ENCODE peak calls at places on chromosomes 4 and X, in four cellular contexts. C is GM12878, X is K562, K is H1. N is an unnamed sample. For H3K4me1, the result is how much of the 10 kb centered on the place peaks cover.

GRCh38 chr4:75985116-75985515 is 5.6 kb downstream of the SDAD1 start:
- DNase-seq in C (no peak), X (no peak), K (no peak), N (peak)

GRCh38 chr4:109435635-109436034 is 2.0 kb downstream of the SEC24B start:
- DNase-seq in C (no peak), X (no peak), K (no peak), N (no peak)

GRCh38 chr4:106494066-106494465 is 125.5 kb upstream of the GIMD1 start:
- DNase-seq in C (no peak), X (no peak), K (no peak), N (peak)

GRCh38 chrX:153395613-153396319 is 5.4 kb downstream of the PNMA6E start:
- DNase-seq in C (no peak), X (no peak), K (no peak), N (no peak)

GRCh38 chr4:126738926-126739325 is 893.8 kb upstream of the INTU start:
- DNase-seq in C (no peak), X (no peak), K (no peak), N (peak)

GRCh38 chrX:37423864-37424569 is 74.9 kb downstream of the PRRG1 start:
- DNase-seq in C (no peak), X (no peak), K (no peak), N (peak)

GRCh38 chr4:41400296-41400695 is 137.7 kb upstream of the LIMCH1 start:
- DNase-seq in C (no peak), X (no peak), K (no peak), N (no peak)

GRCh38 chr4:165440415-165440882 is 61.6 kb downstream of the CPE start:
- DNase-seq in C (no peak), X (no peak), K (no peak), N (peak)

GRCh38 chr4:80461412-80461811 is 125.9 kb downstream of the CFAP299 start:
- DNase-seq in C (no peak), X (no peak), K (no peak), N (no peak)

GRCh38 chr4:105808459-105809041 is 86.7 kb upstream of the NPNT start:
- DNase-seq in C (no peak), X (peak), K (no peak), N (peak)

GRCh38 chr4:175330236-175330635 is 412.1 kb downstream of the ADAM29 start:
- DNase-seq in C (no peak), X (no peak), K (no peak), N (peak)

GRCh38 chrX:12615061-12615460 is 176.2 kb upstream of the PRPS2 start:
- DNase-seq in C (no peak), X (no peak), K (no peak), N (no peak)

GRCh38 chrX:16578218-16578617 is 71.7 kb upstream of the S100G start:
- DNase-seq in C (no peak), X (no peak), K (no peak), N (peak)

GRCh38 chrX:50067435-50068292 is 133.1 kb downstream of the AKAP4 start:
- DNase-seq in C (no peak), X (no peak), K (peak), N (peak)

GRCh38 chrX:17464196-17464595 is 89.2 kb downstream of the NHS start:
- DNase-seq in C (no peak), X (no peak), K (no peak), N (peak)

GRCh38 chr4:8046925-8047541 is 107.4 kb upstream of the AFAP1 start:
- DNase-seq in C (no peak), X (no peak), K (no peak), N (no peak)

GRCh38 chr4:69830529-69831269 is 29.2 kb downstream of the SULT1E1 start:
- DNase-seq in C (no peak), X (no peak), K (no peak), N (no peak)

GRCh38 chr4:80989921-80990544 is 40.5 kb upstream of the BMP3 start:
- DNase-seq in C (peak), X (peak), K (peak), N (peak)

GRCh38 chr4:680931-681645 is 6.7 kb downstream of the MYL5 start:
- DNase-seq in C (no peak), X (peak), K (peak), N (no peak)

GRCh38 chr4:118313098-118313497 is 39.7 kb downstream of the PRSS12 start:
- DNase-seq in C (no peak), X (peak), K (no peak), N (peak)

GRCh38 chr4:56215901-56216300 is 171.4 kb downstream of the AASDH start:
- DNase-seq in C (no peak), X (no peak), K (no peak), N (peak)

GRCh38 chr4:159400782-159401712 is 298.2 kb downstream of the RAPGEF2 start:
- DNase-seq in C (no peak), X (no peak), K (no peak), N (peak)

GRCh38 chr4:3615386-3616286 is 83.4 kb upstream of the LRPAP1 start:
- DNase-seq in C (no peak), X (no peak), K (no peak), N (no peak)

GRCh38 chrX:112614640-112615039 is 65.1 kb downstream of the LHFPL1 start:
- DNase-seq in C (no peak), X (no peak), K (no peak), N (peak)

GRCh38 chr4:61440306-61440705 is 240.2 kb downstream of the ADGRL3 start:
- DNase-seq in C (no peak), X (no peak), K (no peak), N (no peak)

GRCh38 chrX:139204903-139205667 is 325.5 kb upstream of the F9 start:
- DNase-seq in C (no peak), X (peak), K (peak), N (no peak)
- H3K4me3 ChIP-seq in C (no peak), X (peak), K (peak), N (no peak)

GRCh38 chr4:183987987-183988392 is 82.9 kb downstream of the STOX2 start:
- DNase-seq in C (no peak), X (peak), K (no peak), N (peak)
- TF ChIP-seq CHD1 in C (no peak), X (no peak), K (no peak), N (no peak)

GRCh38 chrX:14942341-14942740 is 69.1 kb downstream of the MOSPD2 start:
- DNase-seq in C (no peak), X (no peak), K (no peak), N (no peak)
- H3K4me1 ChIP-seq in C (under half), X (under half), K (under half), N (under half)

GRCh38 chr4:150582881-150583286 is 933 bp downstream of the MAB21L2 start:
- DNase-seq in C (no peak), X (no peak), K (peak), N (peak)
- H3K4me3 ChIP-seq in C (no peak), X (no peak), K (peak), N (peak)

GRCh38 chr4:23929248-23929647 is 39.4 kb upstream of the PPARGC1A start:
- DNase-seq in C (no peak), X (no peak), K (no peak), N (no peak)

GRCh38 chr4:23932935-23933334 is 43.1 kb upstream of the PPARGC1A start:
- DNase-seq in C (no peak), X (no peak), K (no peak), N (peak)

GRCh38 chr4:23931489-23931830 is 41.6 kb upstream of the PPARGC1A start:
- DNase-seq in C (no peak), X (no peak), K (no peak), N (no peak)

GRCh38 chr4:23932186-23932585 is 42.3 kb upstream of the PPARGC1A start:
- DNase-seq in C (no peak), X (no peak), K (no peak), N (no peak)

DNA sequence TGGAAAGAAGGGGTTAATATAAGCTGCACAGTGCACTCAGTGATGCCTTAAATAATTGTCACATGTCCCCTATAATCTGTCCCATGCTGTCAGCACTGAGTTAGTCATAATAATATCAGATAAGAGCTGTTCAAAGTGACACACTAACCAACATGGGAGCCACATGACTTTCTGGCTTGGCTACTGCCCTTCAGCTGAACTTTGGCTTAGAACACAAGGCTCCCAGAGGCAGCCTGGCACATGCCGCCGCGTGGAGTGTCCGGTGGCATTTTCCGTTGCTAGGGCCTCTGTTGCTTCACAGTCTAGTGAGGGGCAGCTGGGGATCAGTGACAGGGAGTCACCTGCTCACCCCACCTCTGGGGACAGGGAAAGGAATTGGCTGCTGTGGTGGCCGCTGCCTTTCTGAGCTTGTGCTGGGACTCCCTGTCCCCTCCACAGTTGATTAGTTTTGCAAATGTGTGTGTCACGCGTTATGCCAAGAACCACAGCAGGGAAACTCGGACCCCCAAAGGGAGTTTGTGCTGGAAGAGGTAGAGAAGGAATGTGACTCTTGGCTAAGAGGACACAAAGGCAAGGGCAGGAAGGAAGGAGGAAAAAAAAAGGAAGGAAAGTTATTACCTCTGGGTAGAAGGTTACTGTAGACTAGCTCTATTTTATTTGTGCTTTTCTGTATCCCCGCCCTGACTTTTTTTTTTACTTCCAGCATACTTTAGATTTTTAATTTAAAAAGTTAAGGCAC is 41.1 kb upstream of the PPARGC1A start:
- DNase-seq in C (no peak), X (no peak), K (no peak), N (no peak)
- TF ChIP-seq CHD1 in C (no peak), X (no peak), K (no peak), N (no peak)

GRCh38 chr4:37976513-37976912 is 16.3 kb downstream of the PTTG2 start:
- DNase-seq in C (no peak), X (no peak), K (no peak), N (no peak)
- H3K4me1 ChIP-seq in C (under half), X (under half), K (under half), N (under half)

GRCh38 chr4:184357783-184358182 is 116.6 kb downstream of the IRF2 start:
- DNase-seq in C (no peak), X (no peak), K (no peak), N (no peak)

GRCh38 chr4:184357164-184357563 is 117.2 kb downstream of the IRF2 start:
- DNase-seq in C (no peak), X (no peak), K (no peak), N (no peak)

GRCh38 chr4:184356366-184356765 is 118.0 kb downstream of the IRF2 start:
- DNase-seq in C (no peak), X (no peak), K (peak), N (no peak)

GRCh38 chr4:184355111-184355604 is 119.2 kb downstream of the IRF2 start:
- DNase-seq in C (peak), X (peak), K (peak), N (peak)

GRCh38 chr4:184355857-184356256 is 118.5 kb downstream of the IRF2 start:
- DNase-seq in C (no peak), X (no peak), K (peak), N (no peak)
- H3K4me3 ChIP-seq in C (no peak), X (no peak), K (no peak), N (no peak)

GRCh38 chrX:14779589-14779988 is 93.3 kb downstream of the FANCB start:
- DNase-seq in C (no peak), X (no peak), K (no peak), N (no peak)
- TF ChIP-seq CHD1 in C (no peak), X (no peak), K (no peak), N (no peak)

GRCh38 chr4:153495480-153496206 is 29.5 kb downstream of the TMEM131L start:
- DNase-seq in C (no peak), X (no peak), K (peak), N (no peak)
- H3K4me1 ChIP-seq in C (under half), X (under half), K (under half), N (under half)

DNA sequence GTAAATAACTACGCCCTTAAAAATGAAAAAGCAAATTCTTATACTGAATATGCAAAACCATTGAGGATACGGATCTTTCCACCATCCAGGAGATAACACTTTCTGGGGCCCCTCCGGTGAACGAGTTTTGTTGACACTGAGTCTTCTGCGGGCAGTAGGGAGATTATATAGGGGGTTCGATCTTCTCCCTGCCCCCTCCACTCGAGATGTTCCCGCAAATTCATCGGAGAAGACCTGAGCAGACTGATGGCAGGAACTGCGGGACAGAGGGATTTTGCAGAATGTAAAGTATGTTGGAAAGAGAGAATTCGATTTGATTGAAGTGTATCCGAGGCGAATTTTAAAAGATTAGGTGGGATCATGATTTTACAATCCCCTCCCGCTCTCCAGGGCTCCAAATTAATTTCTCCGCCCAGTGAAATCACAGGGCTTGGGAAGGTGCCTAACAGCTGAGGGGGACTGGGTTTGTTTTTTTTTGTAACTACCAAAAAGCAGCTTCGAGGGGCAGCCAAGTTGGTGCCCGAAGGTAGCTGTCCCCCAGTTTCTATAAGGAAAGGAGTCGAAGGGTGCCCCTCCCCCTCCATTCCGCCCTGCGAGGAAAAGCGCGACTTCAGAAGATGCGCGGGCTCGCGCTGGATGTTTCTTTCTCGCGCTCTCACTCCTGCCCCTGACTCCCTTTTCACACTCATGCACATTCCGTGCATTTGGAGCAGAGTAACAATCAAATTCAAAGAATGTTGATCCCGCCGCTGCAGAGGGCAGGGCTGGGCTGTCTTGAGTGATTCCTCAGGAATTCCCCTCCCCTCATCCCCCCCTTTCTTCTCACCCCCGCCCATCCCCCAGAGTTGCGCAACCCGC is 1.2 kb downstream of the TMEM255A start:
- DNase-seq in C (no peak), X (no peak), K (peak), N (no peak)
- H3K4me3 ChIP-seq in C (peak), X (no peak), K (peak), N (peak)